ENCODE peak calls at places on chromosomes 12 and 14, in eight cellular contexts. S is sciatic nerve; I is GM19239; D is hypothalamus; U is hippocampal formation; K is stimulated activated CD8-positive, alpha-beta memory T cell treated with anti-CD3 and anti-CD28 coated beads, Interleukin-4, amount 100 ng/mL, for 4 hours; V is EH; Q is neural crest cell. O is an unnamed sample.

GRCh38 chr12:93572712-93573551 is 457 bp downstream of the SOCS2 start:
- DNase-seq in S (peak; percentile 64), I (no peak), D (no peak), U (no peak), K (no peak), V (peak; percentile 45), Q (peak; percentile 44), O (no peak)

GRCh38 chr12:89651192-89651591 is 57.4 kb downstream of the ATP2B1 start:
- DNase-seq in S (no peak), I (no peak), D (no peak), U (no peak), K (no peak), V (no peak), Q (no peak), O (no peak)

GRCh38 chr12:46770501-46771183 is 55.2 kb downstream of the SLC38A4 start:
- DNase-seq in S (no peak), I (no peak), D (no peak), U (no peak), K (no peak), V (peak; percentile 76), Q (no peak), O (no peak)

GRCh38 chr12:50614167-50614762 is 109.5 kb downstream of the DIP2B start:
- DNase-seq in S (no peak), I (no peak), D (no peak), U (no peak), K (no peak), V (peak; percentile 89), Q (no peak), O (peak; percentile 46)

GRCh38 chr14:77009014-77009413 is 19.5 kb downstream of the IRF2BPL start:
- DNase-seq in S (no peak), I (no peak), D (no peak), U (no peak), K (no peak), V (no peak), Q (no peak), O (no peak)

GRCh38 chr12:113796852-113797534 is 169.1 kb downstream of the RBM19 start:
- DNase-seq in S (no peak), I (no peak), D (no peak), U (no peak), K (no peak), V (no peak), Q (no peak), O (no peak)

GRCh38 chr12:116303929-116304328 is 26.4 kb upstream of the MED13L start:
- DNase-seq in S (no peak), I (no peak), D (no peak), U (no peak), K (no peak), V (peak; percentile 73), Q (no peak), O (no peak)

GRCh38 chr12:127558363-127558762 is 708.6 kb upstream of the TMEM132C start:
- DNase-seq in S (no peak), I (no peak), D (no peak), U (no peak), K (no peak), V (peak; percentile 17), Q (no peak), O (no peak)

GRCh38 chr14:95614335-95614734 is 71.9 kb upstream of the TCL1B start:
- DNase-seq in S (no peak), I (no peak), D (no peak), U (no peak), K (no peak), V (no peak), Q (no peak), O (no peak)

GRCh38 chr14:26191123-26191522 is 406.7 kb downstream of the NOVA1 start:
- DNase-seq in S (no peak), I (no peak), D (no peak), U (no peak), K (no peak), V (no peak), Q (no peak), O (no peak)

GRCh38 chr12:108801736-108802665 is 55.4 kb downstream of the SSH1 start:
- DNase-seq in S (no peak), I (no peak), D (no peak), U (no peak), K (no peak), V (peak; percentile 98), Q (peak; percentile 61), O (no peak)

GRCh38 chr12:2806700-2807099 is 5.8 kb upstream of the ITFG2 start:
- DNase-seq in S (no peak), I (no peak), D (no peak), U (no peak), K (no peak), V (no peak), Q (no peak), O (no peak)

GRCh38 chr14:57865066-57865449 is 834 bp downstream of the SLC35F4 start:
- DNase-seq in S (no peak), I (no peak), D (no peak), U (no peak), K (no peak), V (no peak), Q (no peak), O (no peak)

GRCh38 chr14:65180725-65181025 is 78.4 kb upstream of the MAX start:
- DNase-seq in S (no peak), I (no peak), D (no peak), U (no peak), K (no peak), V (no peak), Q (no peak), O (no peak)

GRCh38 chr14:77266336-77266735 is 4.7 kb downstream of the NGB start:
- DNase-seq in S (no peak), I (no peak), D (no peak), U (no peak), K (no peak), V (no peak), Q (no peak), O (no peak)

GRCh38 chr12:120988658-120989057 is 10.3 kb downstream of the HNF1A start:
- DNase-seq in S (no peak), I (no peak), D (no peak), U (no peak), K (no peak), V (no peak), Q (no peak), O (no peak)